ENCODE peak calls at places on chromosomes 4 and X, in eight cellular contexts. P, S, U, B, A, R, F and I are unnamed samples.
A peak's percentile ranks its signal among the peaks of the same experiment; 100 is the strongest.

GRCh38 chr4:61193863-61194262 is 6.3 kb upstream of the ADGRL3 start:
- DNase-seq in P (no peak), S (no peak), U (no peak), B (no peak), A (no peak), R (no peak), F (no peak), I (no peak)

GRCh38 chrX:132488092-132488749 is 617 bp downstream of the MBNL3 start:
- DNase-seq in P (peak; percentile 28), S (no peak), U (peak; percentile 38), B (no peak), A (no peak), R (no peak), F (no peak), I (no peak)

GRCh38 chrX:20026278-20026677 is 35.4 kb upstream of the BCLAF3 start:
- DNase-seq in P (no peak), S (no peak), U (peak; percentile 8), B (no peak), A (no peak), R (no peak), F (no peak), I (peak; percentile 8)

GRCh38 chrX:70434352-70434866 is 10.2 kb upstream of the DLG3 start:
- DNase-seq in P (peak; percentile 83), S (peak; percentile 90), U (peak; percentile 72), B (peak; percentile 85), A (peak; percentile 15), R (peak; percentile 24), F (peak; percentile 89), I (peak; percentile 73)

GRCh38 chr4:57234252-57234775 is 124.1 kb upstream of the IGFBP7 start:
- DNase-seq in P (peak; percentile 20), S (no peak), U (no peak), B (peak; percentile 26), A (no peak), R (no peak), F (no peak), I (no peak)

GRCh38 chr4:180587379-180587778 is 1655.8 kb upstream of the TENM3 start:
- DNase-seq in P (no peak), S (no peak), U (no peak), B (no peak), A (no peak), R (no peak), F (no peak), I (no peak)

GRCh38 chr4:110982486-110982885 is 359.6 kb upstream of the PITX2 start:
- DNase-seq in P (no peak), S (no peak), U (no peak), B (no peak), A (no peak), R (no peak), F (no peak), I (peak; percentile 62)

GRCh38 chr4:13173974-13174373 is 310.2 kb downstream of the RAB28 start:
- DNase-seq in P (no peak), S (peak; percentile 59), U (no peak), B (no peak), A (no peak), R (no peak), F (no peak), I (peak; percentile 85)

GRCh38 chr4:33914386-33914785 is 2329.9 kb downstream of the ARAP2 start:
- DNase-seq in P (no peak), S (no peak), U (no peak), B (no peak), A (no peak), R (no peak), F (no peak), I (no peak)

GRCh38 chrX:18899796-18900380 is 84.0 kb downstream of the PHKA2 start:
- DNase-seq in P (no peak), S (no peak), U (no peak), B (peak; percentile 29), A (no peak), R (no peak), F (no peak), I (no peak)

GRCh38 chr4:71494539-71494938 is 155.7 kb downstream of the SLC4A4 start:
- DNase-seq in P (no peak), S (no peak), U (no peak), B (no peak), A (no peak), R (no peak), F (no peak), I (no peak)

GRCh38 chrX:2484721-2485459 is 15.9 kb downstream of the DHRSX start:
- DNase-seq in P (peak; percentile 51), S (peak; percentile 51), U (peak; percentile 52), B (peak; percentile 43), A (no peak), R (no peak), F (peak; percentile 73), I (peak; percentile 69)

GRCh38 chrX:120794525-120794975 is 81.1 kb downstream of the CT47B1 start:
- DNase-seq in P (no peak), S (no peak), U (peak; percentile 65), B (no peak), A (no peak), R (no peak), F (no peak), I (no peak)

GRCh38 chr4:6760865-6761264 is 21.7 kb upstream of the KIAA0232 start:
- DNase-seq in P (no peak), S (no peak), U (no peak), B (no peak), A (no peak), R (no peak), F (no peak), I (no peak)

GRCh38 chr4:2258091-2259035 is 3.5 kb downstream of the MXD4 start:
- DNase-seq in P (no peak), S (peak; percentile 20), U (no peak), B (no peak), A (no peak), R (no peak), F (peak; percentile 39), I (no peak)

GRCh38 chrX:16578218-16578617 is 71.7 kb upstream of the S100G start:
- DNase-seq in P (no peak), S (no peak), U (peak; percentile 54), B (no peak), A (no peak), R (no peak), F (no peak), I (peak; percentile 10)

GRCh38 chr4:13547563-13548041 is 3.3 kb upstream of the NKX3-2 start:
- DNase-seq in P (no peak), S (no peak), U (no peak), B (no peak), A (no peak), R (no peak), F (no peak), I (no peak)

GRCh38 chr4:118762753-118763477 is 73.0 kb downstream of the SEC24D start:
- DNase-seq in P (no peak), S (no peak), U (no peak), B (no peak), A (peak; percentile 59), R (no peak), F (no peak), I (peak; percentile 52)

GRCh38 chr4:23015821-23016220 is 323.1 kb downstream of the GBA3 start:
- DNase-seq in P (no peak), S (no peak), U (no peak), B (no peak), A (no peak), R (no peak), F (no peak), I (no peak)

GRCh38 chr4:17260395-17260907 is 251.4 kb downstream of the QDPR start:
- DNase-seq in P (no peak), S (no peak), U (no peak), B (no peak), A (no peak), R (no peak), F (no peak), I (no peak)

GRCh38 chr4:185312699-185313098 is 83.0 kb downstream of the LRP2BP start:
- DNase-seq in P (no peak), S (no peak), U (peak; percentile 63), B (no peak), A (no peak), R (no peak), F (no peak), I (no peak)

GRCh38 chr4:145034727-145035211 is 63.2 kb downstream of the ANAPC10 start:
- DNase-seq in P (no peak), S (no peak), U (peak; percentile 87), B (no peak), A (no peak), R (no peak), F (no peak), I (peak; percentile 63)

GRCh38 chr4:126915999-126916625 is 716.6 kb upstream of the INTU start:
- DNase-seq in P (no peak), S (no peak), U (no peak), B (peak; percentile 2), A (no peak), R (no peak), F (no peak), I (peak; percentile 13)

GRCh38 chrX:119757979-119758681 is at the start of gene SOWAHD:
- DNase-seq in P (peak; percentile 16), S (peak; percentile 40), U (no peak), B (no peak), A (no peak), R (peak; percentile 3), F (peak; percentile 60), I (no peak)

GRCh38 chr4:185209031-185209851 is at the start of gene SNX25:
- DNase-seq in P (peak; percentile 86), S (peak; percentile 92), U (peak; percentile 78), B (peak; percentile 91), A (no peak), R (peak; percentile 86), F (peak; percentile 89), I (peak; percentile 76)

GRCh38 chrX:83593634-83594294 is 85.7 kb downstream of the POU3F4 start:
- DNase-seq in P (no peak), S (no peak), U (no peak), B (no peak), A (no peak), R (no peak), F (no peak), I (no peak)

GRCh38 chr4:184100297-184100885 is 117.3 kb downstream of the ENPP6 start:
- DNase-seq in P (peak; percentile 60), S (peak; percentile 37), U (no peak), B (peak; percentile 59), A (no peak), R (peak; percentile 11), F (peak; percentile 79), I (peak; percentile 30)

GRCh38 chr4:20095805-20096541 is 155.7 kb upstream of the SLIT2 start:
- DNase-seq in P (no peak), S (no peak), U (no peak), B (no peak), A (no peak), R (no peak), F (no peak), I (peak; percentile 10)